ENCODE peak calls at places on chromosomes 13 and 19, in nine cellular contexts. X is AG09309, W is GM23248, T is esophagus squamous epithelium, H is breast epithelium, K is HFF-Myc, B is fibroblast of villous mesenchyme, A is mammary epithelial cell, J is aorta. P is an unnamed sample.

GRCh38 chr19:56678205-56678604 is 6.6 kb upstream of the ZNF835 start:
- DNase-seq in T (no peak), K (no peak), A (no peak), J (no peak), X (no peak), W (no peak), B (no peak), H (no peak), P (no peak)

GRCh38 chr19:13920940-13921744 is 15.1 kb downstream of the CC2D1A start:
- DNase-seq in W (peak), K (no peak), H (no peak), J (no peak), B (peak), X (no peak), A (peak), T (no peak), P (peak)

GRCh38 chr19:44644391-44645016 is 794 bp downstream of the PVR start:
- DNase-seq in X (no peak), J (peak), B (peak), W (peak), K (no peak), T (no peak), H (no peak), A (peak), P (peak)

GRCh38 chr13:57114945-57115344 is 25.8 kb upstream of the PRR20A start:
- DNase-seq in X (no peak), J (no peak), H (no peak), B (no peak), W (no peak), T (no peak), A (no peak), K (no peak), P (no peak)

GRCh38 chr13:96984061-96984508 is 10.2 kb downstream of the OXGR1 start:
- DNase-seq in A (peak), T (no peak), H (peak), K (no peak), B (no peak), W (peak), J (no peak), X (no peak), P (peak)

GRCh38 chr13:26872444-26873173 is 112.0 kb upstream of the GPR12 start:
- DNase-seq in T (no peak), A (peak), B (peak), X (no peak), K (peak), J (peak), H (no peak), W (peak), P (peak)

GRCh38 chr19:55473613-55474012 is 2.8 kb upstream of the ZNF628 start:
- DNase-seq in J (no peak), H (no peak), X (no peak), K (no peak), B (peak), W (peak), A (no peak), T (no peak), P (no peak)

GRCh38 chr19:23914402-23915286 is at the start of gene ZNF726:
- DNase-seq in T (peak), B (peak), K (peak), X (peak), H (peak), A (peak), W (peak), J (peak), P (peak)

GRCh38 chr13:113151745-113152707 is 6.4 kb upstream of the PROZ start:
- DNase-seq in W (peak), X (peak), A (no peak), J (no peak), K (no peak), H (no peak), T (no peak), B (peak), P (no peak)
- H3K4me3 ChIP-seq in W (peak), X (no peak), A (no peak), J (no peak), K (no peak), H (peak), T (no peak), B (no peak), P (no peak)

GRCh38 chr13:21322988-21323387 is 136.1 kb downstream of the ZDHHC20 start:
- DNase-seq in B (no peak), A (no peak), J (no peak), K (no peak), X (no peak), H (no peak), T (no peak), W (no peak), P (no peak)

GRCh38 chr13:21328836-21329477 is 130.1 kb downstream of the ZDHHC20 start:
- DNase-seq in K (no peak), J (no peak), A (no peak), H (no peak), W (no peak), B (no peak), X (no peak), T (no peak), P (no peak)

GRCh38 chr13:21328201-21328600 is 130.9 kb downstream of the ZDHHC20 start:
- DNase-seq in H (no peak), W (no peak), A (no peak), T (no peak), K (no peak), X (no peak), J (no peak), B (no peak), P (no peak)

GRCh38 chr13:21324793-21325192 is 134.3 kb downstream of the ZDHHC20 start:
- DNase-seq in W (no peak), H (no peak), X (no peak), K (no peak), T (no peak), B (no peak), A (no peak), J (no peak), P (no peak)

GRCh38 chr13:21326155-21327030 is 132.7 kb downstream of the ZDHHC20 start:
- DNase-seq in A (peak), X (peak), W (peak), T (no peak), J (no peak), H (no peak), B (peak), K (peak), P (peak)
- H3K4me3 ChIP-seq in A (peak), X (peak), W (peak), T (peak), J (no peak), H (peak), B (peak), K (peak), P (peak)

GRCh38 chr13:83882626-83882959 is 319 bp upstream of the SLITRK1 start:
- DNase-seq in A (no peak), H (no peak), W (no peak), T (no peak), K (no peak), B (no peak), X (no peak), J (no peak), P (no peak)
- H3K4me3 ChIP-seq in A (no peak), H (no peak), W (no peak), T (no peak), K (no peak), B (no peak), X (peak), J (no peak), P (no peak)

GRCh38 chr19:49064768-49065611 is at the start of gene NTF4:
- DNase-seq in X (no peak), A (peak), W (peak), J (no peak), B (peak), H (no peak), K (no peak), T (no peak), P (peak)
- H3K4me3 ChIP-seq in X (peak), A (peak), W (peak), J (peak), B (peak), H (peak), K (no peak), T (peak), P (peak)

GRCh38 chr13:23180711-23181110 is at the start of gene SGCG:
- DNase-seq in H (no peak), W (peak), A (no peak), X (no peak), K (no peak), T (no peak), J (no peak), B (no peak), P (no peak)
- H3K4me3 ChIP-seq in H (no peak), W (peak), A (no peak), X (no peak), K (no peak), T (no peak), J (no peak), B (no peak), P (no peak)